ENCODE peak calls at places on chromosomes 7 and 10, in seven cellular contexts. I, K, Q, Y, S, F and E are unnamed samples.

GRCh38 chr7:102469351-102469971 is 4.7 kb downstream of the LRWD1 start:
- DNase-seq in K (no peak), Y (peak), F (no peak), S (no peak), I (no peak), Q (no peak), E (peak)

GRCh38 chr7:159027803-159028455 is 116.7 kb downstream of the VIPR2 start:
- DNase-seq in Y (peak), I (no peak), F (no peak), K (no peak), S (no peak), Q (peak), E (peak)

GRCh38 chr10:84493951-84494848 is 165.8 kb downstream of the CCSER2 start:
- DNase-seq in F (peak), I (no peak), S (no peak), Q (peak), K (no peak), Y (no peak), E (no peak)

GRCh38 chr10:86661161-86662025 is 6.9 kb upstream of the LDB3 start:
- DNase-seq in I (peak), S (no peak), K (no peak), F (peak), Q (no peak), Y (peak), E (no peak)

GRCh38 chr7:1124816-1125602 is 35.0 kb downstream of the ZFAND2A start:
- DNase-seq in Y (no peak), S (no peak), K (no peak), I (no peak), Q (peak), F (no peak), E (no peak)

GRCh38 chr7:6422926-6423632 is 24.7 kb downstream of the DAGLB start:
- DNase-seq in I (peak), Q (no peak), F (no peak), Y (no peak), S (no peak), K (no peak), E (no peak)

GRCh38 chr10:31490858-31491504 is 172.0 kb downstream of the ZEB1 start:
- DNase-seq in I (peak), Y (no peak), K (no peak), Q (no peak), F (peak), S (no peak), E (peak)

GRCh38 chr7:151658778-151659177 is 139.1 kb upstream of the RHEB start:
- DNase-seq in K (no peak), Y (no peak), Q (no peak), I (no peak), S (no peak), F (peak), E (no peak)

GRCh38 chr10:58475322-58476277 is 37.1 kb upstream of the BICC1 start:
- DNase-seq in I (no peak), Y (no peak), K (no peak), F (peak), S (no peak), Q (peak), E (no peak)

GRCh38 chr7:66281678-66282593 is 76.8 kb downstream of the TPST1 start:
- DNase-seq in I (peak), F (peak), Q (peak), K (no peak), S (no peak), Y (peak), E (no peak)

GRCh38 chr7:83162402-83163256 is at the start of gene PCLO:
- DNase-seq in Y (peak), Q (peak), S (peak), I (peak), K (peak), F (peak), E (peak)

GRCh38 chr7:113880467-113881040 is 38.3 kb downstream of the PPP1R3A start:
- DNase-seq in I (no peak), Q (no peak), K (no peak), F (no peak), Y (no peak), S (no peak), E (no peak)